ENCODE peak calls at places on chromosomes 4 and X, in six cellular contexts. One of them, this sample, is unnamed.

GRCh38 chr4:183211533-183211932 is 108.5 kb downstream of the CLDN22 start:
- DNase-seq in H1: no peak
- DNase-seq in IMR-90: no peak
- DNase-seq in H9: no peak
- DNase-seq in neuronal stem cell: no peak
- DNase-seq in trophoblast cell: no peak
- DNase-seq in this sample: no peak

GRCh38 chr4:55547461-55547770 is 707 bp upstream of the CLOCK start:
- DNase-seq in H1: no peak
- DNase-seq in IMR-90: no peak
- DNase-seq in H9: no peak
- DNase-seq in neuronal stem cell: no peak
- DNase-seq in trophoblast cell: peak
- DNase-seq in this sample: no peak

GRCh38 chr4:145069361-145069760 is 28.6 kb downstream of the ANAPC10 start:
- DNase-seq in H1: no peak
- DNase-seq in IMR-90: peak
- DNase-seq in H9: no peak
- DNase-seq in neuronal stem cell: no peak
- DNase-seq in trophoblast cell: peak
- DNase-seq in this sample: peak

GRCh38 chr4:145452447-145453162 is 29.0 kb upstream of the SMAD1 start:
- DNase-seq in H1: no peak
- DNase-seq in IMR-90: no peak
- DNase-seq in H9: no peak
- DNase-seq in neuronal stem cell: no peak
- DNase-seq in trophoblast cell: peak
- DNase-seq in this sample: no peak

GRCh38 chrX:1274786-1275185 is 6.2 kb downstream of the CSF2RA start:
- DNase-seq in H1: no peak
- DNase-seq in IMR-90: no peak
- DNase-seq in H9: no peak
- DNase-seq in neuronal stem cell: no peak
- DNase-seq in trophoblast cell: no peak
- DNase-seq in this sample: no peak

GRCh38 chr4:93317046-93317445 is 511.5 kb upstream of the ATOH1 start:
- DNase-seq in H1: no peak
- DNase-seq in IMR-90: no peak
- DNase-seq in H9: no peak
- DNase-seq in neuronal stem cell: no peak
- DNase-seq in trophoblast cell: no peak
- DNase-seq in this sample: no peak

GRCh38 chr4:17376205-17376604 is 135.7 kb downstream of the QDPR start:
- DNase-seq in H1: no peak
- DNase-seq in IMR-90: peak
- DNase-seq in H9: no peak
- DNase-seq in neuronal stem cell: no peak
- DNase-seq in trophoblast cell: no peak
- DNase-seq in this sample: peak

GRCh38 chr4:173074501-173074946 is 94.1 kb upstream of the GALNT7 start:
- DNase-seq in H1: peak
- DNase-seq in IMR-90: peak
- DNase-seq in H9: peak
- DNase-seq in neuronal stem cell: peak
- DNase-seq in trophoblast cell: peak
- DNase-seq in this sample: peak

GRCh38 chr4:108080752-108081151 is 88.0 kb downstream of the LEF1 start:
- DNase-seq in H1: no peak
- DNase-seq in IMR-90: no peak
- DNase-seq in H9: no peak
- DNase-seq in neuronal stem cell: no peak
- DNase-seq in trophoblast cell: no peak
- DNase-seq in this sample: no peak

GRCh38 chrX:139826065-139827044 is 106.5 kb downstream of the ATP11C start:
- DNase-seq in H1: no peak
- DNase-seq in IMR-90: peak
- DNase-seq in H9: no peak
- DNase-seq in neuronal stem cell: no peak
- DNase-seq in trophoblast cell: no peak
- DNase-seq in this sample: peak

GRCh38 chrX:110418220-110418856 is 59.7 kb downstream of the RTL9 start:
- DNase-seq in H1: no peak
- DNase-seq in IMR-90: peak
- DNase-seq in H9: peak
- DNase-seq in neuronal stem cell: no peak
- DNase-seq in trophoblast cell: peak
- DNase-seq in this sample: peak

GRCh38 chr4:26088433-26088928 is 174.5 kb downstream of the SMIM20 start:
- DNase-seq in H1: no peak
- DNase-seq in IMR-90: peak
- DNase-seq in H9: no peak
- DNase-seq in neuronal stem cell: no peak
- DNase-seq in trophoblast cell: peak
- DNase-seq in this sample: no peak

GRCh38 chr4:13523591-13524503 is 20.5 kb downstream of the NKX3-2 start:
- DNase-seq in H1: no peak
- DNase-seq in IMR-90: no peak
- DNase-seq in H9: no peak
- DNase-seq in neuronal stem cell: no peak
- DNase-seq in trophoblast cell: no peak
- DNase-seq in this sample: no peak

GRCh38 chr4:104677122-104677521 is 182.4 kb upstream of the CXXC4 start:
- DNase-seq in H1: no peak
- DNase-seq in IMR-90: no peak
- DNase-seq in H9: peak
- DNase-seq in neuronal stem cell: peak
- DNase-seq in trophoblast cell: no peak
- DNase-seq in this sample: no peak

GRCh38 chr4:2255501-2256155 is 6.3 kb downstream of the MXD4 start:
- DNase-seq in H1: no peak
- DNase-seq in IMR-90: no peak
- DNase-seq in H9: peak
- DNase-seq in neuronal stem cell: no peak
- DNase-seq in trophoblast cell: no peak
- DNase-seq in this sample: no peak

GRCh38 chrX:31658360-31658759 is 586.5 kb upstream of the FTHL17 start:
- DNase-seq in H1: no peak
- DNase-seq in IMR-90: peak
- DNase-seq in H9: no peak
- DNase-seq in neuronal stem cell: no peak
- DNase-seq in trophoblast cell: peak
- DNase-seq in this sample: peak

GRCh38 chr4:122674371-122674770 is 53.5 kb upstream of the IL21 start:
- DNase-seq in H1: no peak
- DNase-seq in IMR-90: no peak
- DNase-seq in H9: no peak
- DNase-seq in neuronal stem cell: no peak
- DNase-seq in trophoblast cell: no peak
- DNase-seq in this sample: peak

GRCh38 chrX:143536176-143536575 is 18.9 kb upstream of the SPANXN3 start:
- DNase-seq in H1: no peak
- DNase-seq in IMR-90: no peak
- DNase-seq in H9: no peak
- DNase-seq in neuronal stem cell: no peak
- DNase-seq in trophoblast cell: no peak
- DNase-seq in this sample: no peak
- H2BK120ac ChIP-seq in H1: no peak
- H2BK120ac ChIP-seq in IMR-90: no peak
- H2BK120ac ChIP-seq in H9: no peak
- H2BK120ac ChIP-seq in neuronal stem cell: no peak
- H2BK120ac ChIP-seq in trophoblast cell: no peak
- H2BK120ac ChIP-seq in this sample: no peak

GRCh38 chr4:176210579-176211296 is 15.4 kb upstream of the SPATA4 start:
- DNase-seq in H1: no peak
- DNase-seq in IMR-90: no peak
- DNase-seq in H9: no peak
- DNase-seq in neuronal stem cell: no peak
- DNase-seq in trophoblast cell: no peak
- DNase-seq in this sample: no peak

GRCh38 chr4:176207839-176208238 is 12.5 kb upstream of the SPATA4 start:
- DNase-seq in H1: no peak
- DNase-seq in IMR-90: no peak
- DNase-seq in H9: no peak
- DNase-seq in neuronal stem cell: no peak
- DNase-seq in trophoblast cell: no peak
- DNase-seq in this sample: no peak

GRCh38 chr4:176210101-176210500 is 14.7 kb upstream of the SPATA4 start:
- DNase-seq in H1: no peak
- DNase-seq in IMR-90: no peak
- DNase-seq in H9: no peak
- DNase-seq in neuronal stem cell: no peak
- DNase-seq in trophoblast cell: no peak
- DNase-seq in this sample: no peak

GRCh38 chr4:176205299-176205698 is 9.9 kb upstream of the SPATA4 start:
- DNase-seq in H1: no peak
- DNase-seq in IMR-90: no peak
- DNase-seq in H9: no peak
- DNase-seq in neuronal stem cell: no peak
- DNase-seq in trophoblast cell: no peak
- DNase-seq in this sample: no peak

GRCh38 chr4:176209535-176209934 is 14.2 kb upstream of the SPATA4 start:
- DNase-seq in H1: no peak
- DNase-seq in IMR-90: no peak
- DNase-seq in H9: no peak
- DNase-seq in neuronal stem cell: no peak
- DNase-seq in trophoblast cell: no peak
- DNase-seq in this sample: no peak
- H3K14ac ChIP-seq in H1: no peak
- H3K14ac ChIP-seq in IMR-90: no peak
- H3K14ac ChIP-seq in H9: no peak
- H3K14ac ChIP-seq in neuronal stem cell: no peak
- H3K14ac ChIP-seq in trophoblast cell: no peak
- H3K14ac ChIP-seq in this sample: no peak

DNA sequence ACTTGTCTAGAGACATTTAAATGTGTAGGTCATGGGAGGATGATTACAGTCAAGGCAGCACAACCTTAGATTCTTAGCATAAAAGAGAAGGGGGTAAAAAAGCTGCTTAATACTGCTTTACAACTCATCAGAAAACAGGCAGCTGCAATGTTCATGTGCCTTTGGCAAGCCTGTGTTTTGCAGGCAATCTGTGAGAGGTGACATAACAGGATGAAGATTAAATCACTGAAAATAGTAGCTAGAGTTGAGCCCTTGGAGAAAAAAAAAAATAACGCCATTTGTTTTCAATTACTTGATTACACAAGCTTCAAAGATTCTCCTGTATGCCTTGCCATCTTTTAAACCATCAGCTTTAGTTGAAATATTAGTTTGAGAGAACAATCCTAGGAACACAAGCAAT is 847.6 kb upstream of the LCORL start:
- DNase-seq in H1: no peak
- DNase-seq in IMR-90: no peak
- DNase-seq in H9: no peak
- DNase-seq in neuronal stem cell: no peak
- DNase-seq in trophoblast cell: no peak
- DNase-seq in this sample: no peak
- H2BK120ac ChIP-seq in H1: no peak
- H2BK120ac ChIP-seq in IMR-90: no peak
- H2BK120ac ChIP-seq in H9: no peak
- H2BK120ac ChIP-seq in neuronal stem cell: no peak
- H2BK120ac ChIP-seq in trophoblast cell: no peak
- H2BK120ac ChIP-seq in this sample: no peak

GRCh38 chrX:140848800-140849199 is 139.2 kb downstream of the LINC00632 start:
- DNase-seq in H1: no peak
- DNase-seq in IMR-90: no peak
- DNase-seq in H9: no peak
- DNase-seq in neuronal stem cell: no peak
- DNase-seq in trophoblast cell: no peak
- DNase-seq in this sample: no peak
- H3K14ac ChIP-seq in H1: no peak
- H3K14ac ChIP-seq in IMR-90: no peak
- H3K14ac ChIP-seq in H9: no peak
- H3K14ac ChIP-seq in neuronal stem cell: no peak
- H3K14ac ChIP-seq in trophoblast cell: no peak
- H3K14ac ChIP-seq in this sample: no peak

DNA sequence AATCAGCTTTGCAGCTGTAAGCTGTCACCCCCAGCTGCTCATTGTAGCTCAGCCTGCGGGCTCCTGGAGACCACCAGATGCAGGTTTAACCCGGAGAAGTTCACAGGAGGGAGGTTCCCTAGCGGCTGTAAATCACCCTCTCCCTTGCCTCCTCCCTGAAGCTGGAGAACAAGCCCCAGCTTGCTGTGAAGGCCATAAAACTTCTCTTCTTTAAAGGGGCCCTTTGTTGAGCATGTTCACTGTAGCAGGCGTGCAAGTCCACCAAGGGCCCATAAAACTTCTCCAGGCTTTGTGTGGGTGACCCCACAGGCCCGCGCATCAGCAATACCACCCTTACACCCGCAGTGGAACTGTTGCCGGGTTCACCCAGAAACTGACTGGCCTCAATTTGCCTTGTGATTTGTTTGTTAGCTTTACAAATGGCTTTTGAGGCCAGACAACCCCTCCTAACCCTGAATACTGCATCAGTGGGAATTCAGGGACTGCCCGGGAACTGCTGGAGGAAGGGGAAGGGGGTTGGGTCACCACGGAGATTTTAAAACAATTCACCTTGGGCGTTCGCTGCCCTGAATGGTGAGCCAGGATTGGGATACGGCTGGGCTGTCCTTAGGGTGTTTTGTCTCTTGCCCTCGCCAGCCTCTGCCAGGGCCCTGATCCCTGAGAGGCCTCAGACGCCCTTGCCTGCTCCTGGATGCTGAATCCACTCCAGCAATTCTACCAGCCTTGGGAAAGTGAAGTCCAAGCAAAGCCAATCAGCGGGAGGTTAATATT is 49.5 kb upstream of the ATP6AP2 start:
- DNase-seq in H1: no peak
- DNase-seq in IMR-90: no peak
- DNase-seq in H9: no peak
- DNase-seq in neuronal stem cell: no peak
- DNase-seq in trophoblast cell: no peak
- DNase-seq in this sample: no peak
- H2BK120ac ChIP-seq in H1: no peak
- H2BK120ac ChIP-seq in IMR-90: no peak
- H2BK120ac ChIP-seq in H9: no peak
- H2BK120ac ChIP-seq in neuronal stem cell: peak
- H2BK120ac ChIP-seq in trophoblast cell: peak
- H2BK120ac ChIP-seq in this sample: no peak

GRCh38 chr4:127687580-127687979 is 42.6 kb upstream of the SLC25A31 start:
- DNase-seq in H1: no peak
- DNase-seq in IMR-90: no peak
- DNase-seq in H9: no peak
- DNase-seq in neuronal stem cell: no peak
- DNase-seq in trophoblast cell: peak
- DNase-seq in this sample: no peak
- H3K14ac ChIP-seq in H1: no peak
- H3K14ac ChIP-seq in IMR-90: no peak
- H3K14ac ChIP-seq in H9: no peak
- H3K14ac ChIP-seq in neuronal stem cell: no peak
- H3K14ac ChIP-seq in trophoblast cell: no peak
- H3K14ac ChIP-seq in this sample: no peak

GRCh38 chr4:77701111-77701510 is 95.5 kb downstream of the CXCL13 start:
- DNase-seq in H1: no peak
- DNase-seq in IMR-90: no peak
- DNase-seq in H9: no peak
- DNase-seq in neuronal stem cell: no peak
- DNase-seq in trophoblast cell: no peak
- DNase-seq in this sample: no peak
- H2BK120ac ChIP-seq in H1: no peak
- H2BK120ac ChIP-seq in IMR-90: no peak
- H2BK120ac ChIP-seq in H9: no peak
- H2BK120ac ChIP-seq in neuronal stem cell: no peak
- H2BK120ac ChIP-seq in trophoblast cell: no peak
- H2BK120ac ChIP-seq in this sample: no peak

This sample was measured in mesenchymal stem cell.